ENCODE peak calls at places on chromosomes 3 and 15, in nine cellular contexts. A is stomach, Z is uterus, L is heart right ventricle, M is brain microvascular endothelial cell, B is IMR-90, Q is AG04450, F is cardiac muscle cell, U is upper lobe of right lung. K is an unnamed sample.

GRCh38 chr3:82133070-82133606 is 371.7 kb upstream of the GBE1 start:
- DNase-seq in Q (peak; percentile 24), Z (peak; percentile 38), L (peak; percentile 53), B (peak; percentile 63), U (no peak), F (peak; percentile 80), M (peak; percentile 56), A (peak; percentile 67), K (peak; percentile 76)

GRCh38 chr3:27560484-27561056 is 76.4 kb upstream of the SLC4A7 start:
- DNase-seq in F (no peak), U (no peak), B (no peak), Z (no peak), A (no peak), L (no peak), M (no peak), Q (no peak), K (no peak)

GRCh38 chr3:16484216-16484615 is 29.3 kb downstream of the RFTN1 start:
- DNase-seq in B (peak; percentile 99), M (peak; percentile 99), A (peak; percentile 40), U (no peak), L (no peak), F (no peak), Z (peak; percentile 77), Q (peak; percentile 98), K (no peak)

GRCh38 chr15:49686626-49687025 is 65.8 kb downstream of the DTWD1 start:
- DNase-seq in Q (no peak), L (no peak), M (peak; percentile 9), F (no peak), U (no peak), Z (no peak), B (peak; percentile 32), A (no peak), K (no peak)

GRCh38 chr3:121431717-121432517 is 113.9 kb downstream of the POLQ start:
- DNase-seq in Q (peak; percentile 3), L (no peak), A (no peak), B (peak; percentile 59), Z (no peak), F (no peak), M (peak; percentile 54), U (no peak), K (no peak)

GRCh38 chr3:108346301-108346989 is 50.1 kb downstream of the HHLA2 start:
- DNase-seq in U (no peak), A (no peak), Z (no peak), M (no peak), B (no peak), F (no peak), Q (no peak), L (no peak), K (no peak)

GRCh38 chr15:78358114-78358513 is 18.0 kb downstream of the CRABP1 start:
- DNase-seq in B (no peak), F (peak; percentile 58), L (no peak), Q (no peak), Z (no peak), U (no peak), M (peak; percentile 16), A (no peak), K (no peak)

GRCh38 chr3:186239321-186239720 is 122.7 kb downstream of the DGKG start:
- DNase-seq in U (no peak), L (no peak), M (no peak), B (no peak), F (peak; percentile 79), Z (no peak), A (peak; percentile 58), Q (no peak), K (no peak)

GRCh38 chr3:192848371-192849233 is 69.1 kb downstream of the MB21D2 start:
- DNase-seq in A (no peak), Q (no peak), U (no peak), L (no peak), M (peak; percentile 42), F (no peak), Z (no peak), B (peak; percentile 58), K (no peak)

GRCh38 chr3:106025151-106025722 is 156.4 kb upstream of the CBLB start:
- DNase-seq in B (peak; percentile 23), U (peak; percentile 58), F (no peak), L (peak; percentile 10), M (no peak), Z (no peak), Q (no peak), A (peak; percentile 42), K (no peak)

GRCh38 chr3:159210336-159210735 is 408.5 kb downstream of the MFSD1 start:
- DNase-seq in B (no peak), Z (no peak), M (no peak), F (no peak), A (no peak), L (no peak), Q (no peak), U (no peak), K (no peak)

GRCh38 chr3:166788936-166789335 is 591.2 kb downstream of the ZBBX start:
- DNase-seq in M (no peak), Z (no peak), F (no peak), U (no peak), Q (no peak), L (no peak), B (no peak), A (no peak), K (no peak)

GRCh38 chr3:81726735-81727134 is 34.7 kb downstream of the GBE1 start:
- DNase-seq in B (peak; percentile 71), L (no peak), Q (no peak), U (no peak), F (no peak), A (no peak), Z (no peak), M (peak; percentile 61), K (no peak)

GRCh38 chr3:130733236-130733884 is 13.3 kb downstream of the PIK3R4 start:
- DNase-seq in U (no peak), F (no peak), A (no peak), B (no peak), L (no peak), M (no peak), Z (no peak), Q (no peak), K (no peak)

GRCh38 chr3:64650710-64651109 is 37.1 kb downstream of the ADAMTS9 start:
- DNase-seq in Z (no peak), Q (no peak), A (no peak), B (peak; percentile 41), M (peak; percentile 16), F (no peak), U (no peak), L (no peak), K (no peak)
- H3K27ac ChIP-seq in Z (peak overlapping the region; percentile 46), Q (no peak overlapping the region), A (no peak overlapping the region), B (peak overlapping the region; percentile 49), M (no peak overlapping the region), F (peak overlapping the region; percentile 38), U (peak overlapping the region; percentile 32), L (no peak overlapping the region), K (no peak overlapping the region)

GRCh38 chr3:98979296-98979695 is 77.8 kb upstream of the DCBLD2 start:
- DNase-seq in U (no peak), Z (no peak), B (no peak), A (no peak), F (no peak), M (no peak), L (no peak), Q (no peak), K (no peak)

GRCh38 chr3:98980915-98981596 is 79.6 kb upstream of the DCBLD2 start:
- DNase-seq in U (no peak), Q (no peak), Z (no peak), B (peak; percentile 91), A (no peak), F (no peak), L (no peak), M (peak; percentile 80), K (no peak)

GRCh38 chr3:98984024-98984423 is 82.5 kb upstream of the DCBLD2 start:
- DNase-seq in Q (no peak), M (no peak), Z (no peak), F (no peak), L (no peak), A (no peak), U (no peak), B (no peak), K (no peak)

GRCh38 chr3:98985406-98985805 is 83.9 kb upstream of the DCBLD2 start:
- DNase-seq in L (no peak), Q (no peak), Z (no peak), B (no peak), U (no peak), F (no peak), M (no peak), A (no peak), K (no peak)

DNA sequence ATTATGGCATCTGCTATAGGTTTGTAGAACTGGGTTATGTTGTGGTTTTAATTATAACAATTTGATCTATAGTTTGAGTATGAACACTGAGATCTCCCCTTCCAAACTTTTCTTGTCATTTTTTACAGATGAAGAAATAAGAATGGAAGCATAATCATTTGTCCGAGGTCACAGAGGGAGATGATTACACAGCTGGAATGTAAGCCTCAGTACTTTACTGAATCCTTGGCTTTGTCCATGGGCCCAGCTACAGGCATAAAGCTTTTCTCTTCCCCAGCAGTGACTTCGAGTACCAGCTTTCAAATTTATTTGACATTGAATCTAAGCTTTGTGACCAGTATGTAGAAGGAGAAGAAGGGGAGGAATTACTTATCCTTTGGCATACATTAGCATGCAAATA is 80.8 kb upstream of the DCBLD2 start:
- DNase-seq in Q (no peak), Z (no peak), A (no peak), M (no peak), B (peak; percentile 36), U (no peak), F (no peak), L (no peak), K (no peak)
- TF ChIP-seq CTCF in Q (no peak), Z (no peak), A (no peak), M (no peak), B (no peak), U (no peak), F (no peak), L (no peak), K (no peak)

DNA sequence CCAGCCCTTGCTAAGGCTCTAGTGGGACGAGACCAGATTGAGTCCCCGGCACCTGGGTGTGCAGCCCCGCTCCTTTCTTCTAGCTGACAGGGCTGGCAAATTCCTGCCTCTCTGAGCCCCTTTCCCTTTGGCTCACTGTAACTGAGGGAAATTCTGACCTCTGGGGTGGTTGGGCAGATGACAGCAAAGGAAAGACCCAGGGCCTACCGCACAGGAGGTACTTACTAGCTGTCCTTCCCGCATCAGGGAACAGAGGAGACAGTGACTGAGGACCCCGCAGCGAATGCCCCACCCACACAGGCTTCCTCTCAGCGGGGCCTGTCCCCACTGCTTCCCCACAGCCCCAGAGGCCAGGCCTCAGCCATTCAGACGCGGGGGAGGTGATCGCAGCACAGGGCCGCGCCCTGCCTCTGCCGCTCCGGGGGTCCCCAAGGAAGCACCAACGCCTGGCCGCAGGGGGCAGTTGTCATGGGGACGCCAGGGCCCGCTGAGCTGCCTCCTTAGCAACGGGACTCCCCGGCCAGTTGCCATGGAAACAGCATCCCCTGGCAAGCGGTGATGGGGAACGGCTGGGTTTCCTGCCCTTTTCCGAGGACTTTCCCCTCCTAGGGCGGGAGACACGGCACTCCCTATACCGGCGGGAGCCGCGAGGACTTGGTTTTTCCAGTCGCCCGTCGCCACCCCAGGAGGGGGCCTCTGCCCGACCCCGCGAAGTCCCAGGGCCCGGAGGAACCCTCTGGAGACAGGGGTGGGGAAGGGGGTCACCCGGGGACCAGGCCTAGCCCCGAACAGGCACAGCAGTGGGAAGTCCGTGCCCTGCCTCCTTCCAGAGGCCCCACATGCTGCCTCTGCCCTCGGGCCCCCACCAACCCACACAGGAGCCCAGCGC is 50.1 kb downstream of the HCN4 start:
- DNase-seq in L (no peak), A (no peak), Q (no peak), F (peak; percentile 66), U (peak; percentile 50), Z (no peak), B (no peak), M (no peak), K (no peak)
- H3K4me3 ChIP-seq in L (no peak overlapping the region), A (no peak overlapping the region), Q (no peak overlapping the region), F (no peak overlapping the region), U (no peak overlapping the region), Z (no peak overlapping the region), B (no peak overlapping the region), M (no peak overlapping the region), K (no peak overlapping the region)

GRCh38 chr3:24354230-24354629 is 140.4 kb downstream of the THRB start:
- DNase-seq in Z (no peak), M (no peak), U (no peak), A (no peak), B (no peak), F (no peak), Q (no peak), L (no peak), K (no peak)
- H3K27ac ChIP-seq in Z (no peak overlapping the region), M (no peak overlapping the region), U (no peak overlapping the region), A (no peak overlapping the region), B (no peak overlapping the region), F (no peak overlapping the region), Q (no peak overlapping the region), L (no peak overlapping the region), K (no peak overlapping the region)